ENCODE peak calls at places on chromosomes 16 and 17, in nine cellular contexts. L is A549; T is GOT3; Q is upper lobe of right lung; A is CD8-positive, alpha-beta T cell; Z is activated CD4-positive, alpha-beta T cell treated with anti-CD3 and anti-CD28 coated beads, Interleukin-2, amount 50 U/mL, for 48 hours; U is GM18507; F is stimulated activated CD4-positive, alpha-beta T cell treated with anti-CD3 and anti-CD28 coated beads, Interleukin-2, amount 100 ng/mL, for 48 hours; J is AG08396. N is an unnamed sample.

GRCh38 chr16:27792486-27793275 is 242.7 kb downstream of the KATNIP start:
- DNase-seq in L (no peak), A (no peak), Z (no peak), J (no peak), Q (no peak), F (no peak), U (no peak), T (no peak), N (no peak)

GRCh38 chr16:22684282-22685161 is 129.4 kb upstream of the HS3ST2 start:
- DNase-seq in J (peak), Z (no peak), T (no peak), F (no peak), Q (no peak), A (no peak), L (no peak), U (no peak), N (no peak)

GRCh38 chr16:19331794-19332193 is 46.3 kb downstream of the CLEC19A start:
- DNase-seq in J (no peak), A (no peak), Z (no peak), F (no peak), U (no peak), T (no peak), L (no peak), Q (no peak), N (no peak)

GRCh38 chr17:10385871-10386270 is 13.1 kb upstream of the MYH13 start:
- DNase-seq in L (no peak), U (no peak), Z (no peak), J (no peak), Q (no peak), T (no peak), F (no peak), A (no peak), N (no peak)

GRCh38 chr17:6901086-6901485 is 69.6 kb upstream of the TEKT1 start:
- DNase-seq in F (no peak), T (no peak), Q (no peak), L (no peak), A (no peak), Z (no peak), J (no peak), U (no peak), N (no peak)

GRCh38 chr17:41772586-41773189 is 13.8 kb downstream of the JUP start:
- DNase-seq in Q (no peak), T (no peak), A (no peak), F (no peak), L (no peak), Z (no peak), J (no peak), U (no peak), N (peak)

GRCh38 chr16:4945560-4946502 is 8.9 kb upstream of the PPL start:
- DNase-seq in Q (peak), T (peak), U (no peak), A (no peak), J (no peak), Z (no peak), L (peak), F (no peak), N (no peak)

GRCh38 chr16:11726008-11726407 is 16.6 kb downstream of the TXNDC11 start:
- DNase-seq in U (no peak), A (no peak), Z (no peak), F (no peak), T (no peak), J (no peak), L (no peak), Q (peak), N (peak)

GRCh38 chr16:68233085-68233834 is 2.7 kb downstream of the ESRP2 start:
- DNase-seq in J (no peak), F (no peak), L (no peak), Z (no peak), U (no peak), Q (no peak), T (no peak), A (no peak), N (no peak)

GRCh38 chr17:9973689-9974459 is 68.8 kb upstream of the RCVRN start:
- DNase-seq in F (no peak), U (no peak), Q (no peak), J (no peak), Z (no peak), L (no peak), A (no peak), T (no peak), N (no peak)

GRCh38 chr17:66955821-66956220 is 8.7 kb upstream of the CACNG4 start:
- DNase-seq in U (no peak), T (no peak), L (no peak), A (no peak), J (no peak), F (no peak), Q (no peak), Z (no peak), N (no peak)

GRCh38 chr16:54318941-54319340 is 32.4 kb upstream of the IRX3 start:
- DNase-seq in Z (no peak), A (no peak), U (no peak), F (no peak), J (no peak), Q (no peak), L (no peak), T (no peak), N (no peak)

GRCh38 chr16:4664538-4665418 is 28.6 kb upstream of the NUDT16L1 start:
- DNase-seq in L (no peak), J (no peak), Z (peak), F (peak), A (peak), T (no peak), Q (peak), U (peak), N (peak)

GRCh38 chr16:66824006-66824405 is 6.8 kb downstream of the NAE1 start:
- DNase-seq in Q (no peak), J (no peak), F (no peak), A (no peak), Z (no peak), L (no peak), T (no peak), U (no peak), N (no peak)

GRCh38 chr16:3364774-3365427 is 9.2 kb downstream of the OR2C1 start:
- DNase-seq in L (peak), F (peak), A (peak), U (peak), Z (peak), J (peak), T (peak), Q (peak), N (peak)

GRCh38 chr17:33452797-33453196 is 159.7 kb upstream of the ASIC2 start:
- DNase-seq in Z (no peak), U (no peak), F (no peak), Q (no peak), A (no peak), L (no peak), J (no peak), T (no peak), N (no peak)

GRCh38 chr17:68498479-68499326 is 13.5 kb upstream of the PRKAR1A start:
- DNase-seq in F (no peak), U (no peak), Z (no peak), Q (peak), A (no peak), T (no peak), J (no peak), L (no peak), N (no peak)

GRCh38 chr16:67865318-67865717 is 7.5 kb upstream of the EDC4 start:
- DNase-seq in Z (no peak), A (no peak), Q (no peak), U (no peak), J (peak), L (peak), F (no peak), T (no peak), N (peak)

GRCh38 chr16:80583466-80583865 is 42.7 kb downstream of the DYNLRB2 start:
- DNase-seq in Q (no peak), Z (peak), A (no peak), U (no peak), T (no peak), F (peak), J (peak), L (no peak), N (no peak)

GRCh38 chr17:79088266-79088996 is 13.8 kb downstream of the ENGASE start:
- DNase-seq in Z (no peak), A (no peak), T (no peak), J (no peak), F (no peak), L (no peak), U (no peak), Q (no peak), N (no peak)

GRCh38 chr16:3482659-3483241 is 12.5 kb downstream of the C16orf90 start:
- DNase-seq in U (no peak), Z (no peak), J (no peak), L (no peak), Q (no peak), F (no peak), A (no peak), T (no peak), N (no peak)

GRCh38 chr16:66146689-66147330 is 219.7 kb upstream of the CDH5 start:
- DNase-seq in A (no peak), L (no peak), Q (no peak), F (no peak), T (no peak), J (no peak), Z (no peak), U (no peak), N (no peak)

GRCh38 chr17:68457168-68457538 is at the start of gene WIPI1:
- DNase-seq in U (no peak), L (no peak), A (no peak), F (no peak), Q (no peak), Z (no peak), T (no peak), J (no peak), N (peak)

GRCh38 chr17:72465191-72466024 is 344.6 kb downstream of the SOX9 start:
- DNase-seq in Z (no peak), F (no peak), J (peak), U (peak), Q (no peak), L (peak), T (no peak), A (no peak), N (peak)

GRCh38 chr16:67014641-67015315 is 14.2 kb upstream of the CBFB start:
- DNase-seq in Z (no peak), Q (peak), J (no peak), T (no peak), A (no peak), U (no peak), F (no peak), L (no peak), N (no peak)

GRCh38 chr16:4094138-4094773 is 22.0 kb downstream of the ADCY9 start:
- DNase-seq in A (no peak), T (no peak), U (no peak), J (no peak), Q (no peak), F (no peak), L (no peak), Z (no peak), N (no peak)

N was measured in transverse colon.